ENCODE peak calls at places on chromosomes 7 and 10, in six cellular contexts. C is HCT116, U is K562, M is GM12878, L is H1, B is HepG2. K is an unnamed sample.

GRCh38 chr7:74655785-74656420 is 1.6 kb upstream of the GTF2I start:
- DNase-seq in C (no peak), U (peak), M (no peak), L (no peak), B (no peak), K (no peak)

GRCh38 chr7:155439311-155440017 is 18.5 kb upstream of the EN2 start:
- DNase-seq in C (no peak), U (no peak), M (no peak), L (no peak), B (no peak), K (no peak)

GRCh38 chr7:36312064-36312914 is 77.4 kb upstream of the ANLN start:
- DNase-seq in C (no peak), U (peak), M (no peak), L (peak), B (peak), K (peak)

GRCh38 chr7:111172573-111172972 is 81.6 kb downstream of the LRRN3 start:
- DNase-seq in C (no peak), U (no peak), M (no peak), L (no peak), B (no peak), K (no peak)

GRCh38 chr10:67506083-67506756 is 189.8 kb downstream of the CTNNA3 start:
- DNase-seq in C (no peak), U (no peak), M (no peak), L (no peak), B (no peak), K (no peak)

GRCh38 chr7:4665661-4666060 is 16.4 kb upstream of the FOXK1 start:
- DNase-seq in C (no peak), U (no peak), M (no peak), L (no peak), B (no peak), K (peak)

GRCh38 chr10:130747946-130748345 is 563.6 kb downstream of the TCERG1L start:
- DNase-seq in C (no peak), U (no peak), M (no peak), L (no peak), B (no peak), K (no peak)

GRCh38 chr7:78543976-78544375 is 745.4 kb downstream of the PHTF2 start:
- DNase-seq in C (no peak), U (no peak), M (no peak), L (no peak), B (no peak), K (no peak)

GRCh38 chr7:159013181-159013690 is 131.4 kb downstream of the VIPR2 start:
- DNase-seq in C (no peak), U (no peak), M (no peak), L (no peak), B (no peak), K (no peak)

GRCh38 chr7:11203224-11203623 is 229.6 kb downstream of the PHF14 start:
- DNase-seq in C (no peak), U (no peak), M (no peak), L (no peak), B (no peak), K (no peak)

GRCh38 chr10:132685121-132685891 is 100.6 kb downstream of the NKX6-2 start:
- DNase-seq in C (no peak), U (peak), M (no peak), L (no peak), B (peak), K (no peak)

GRCh38 chr7:27245124-27245797 is 2.7 kb downstream of the EVX1 start:
- DNase-seq in C (no peak), U (no peak), M (no peak), L (peak), B (no peak), K (no peak)

GRCh38 chr7:151759591-151760042 is 117.3 kb downstream of the PRKAG2 start:
- DNase-seq in C (peak), U (peak), M (no peak), L (peak), B (peak), K (peak)

GRCh38 chr7:3683886-3684539 is 383.0 kb downstream of the SDK1 start:
- DNase-seq in C (no peak), U (no peak), M (no peak), L (no peak), B (peak), K (no peak)

GRCh38 chr7:36283711-36284130 is 105.9 kb upstream of the ANLN start:
- DNase-seq in C (no peak), U (peak), M (no peak), L (no peak), B (no peak), K (no peak)

GRCh38 chr7:77989981-77990566 is 191.5 kb downstream of the PHTF2 start:
- DNase-seq in C (no peak), U (peak), M (no peak), L (peak), B (no peak), K (peak)

GRCh38 chr10:653991-654646 is 35.3 kb downstream of the DIP2C start:
- DNase-seq in C (no peak), U (no peak), M (no peak), L (peak), B (no peak), K (no peak)

GRCh38 chr7:152851881-152852417 is 92.4 kb downstream of the ACTR3B start:
- DNase-seq in C (no peak), U (no peak), M (no peak), L (peak), B (no peak), K (no peak)

GRCh38 chr7:28790467-28790866 is 167.7 kb downstream of the TRIL start:
- DNase-seq in C (no peak), U (no peak), M (no peak), L (no peak), B (no peak), K (no peak)

GRCh38 chr7:21943436-21943835 is 2.3 kb downstream of the CDCA7L start:
- DNase-seq in C (no peak), U (no peak), M (no peak), L (no peak), B (no peak), K (no peak)

GRCh38 chr7:158601090-158601489 is 13.5 kb upstream of the PTPRN2 start:
- DNase-seq in C (no peak), U (no peak), M (no peak), L (no peak), B (no peak), K (no peak)

GRCh38 chr10:44680764-44681163 is 230.4 kb upstream of the TMEM72 start:
- DNase-seq in C (no peak), U (no peak), M (no peak), L (no peak), B (no peak), K (no peak)

GRCh38 chr7:43179393-43179792 is 66.9 kb downstream of the HECW1 start:
- DNase-seq in C (no peak), U (no peak), M (no peak), L (no peak), B (no peak), K (no peak)

GRCh38 chr10:119522747-119523426 is 19.6 kb downstream of the RGS10 start:
- DNase-seq in C (peak), U (no peak), M (no peak), L (no peak), B (peak), K (no peak)

GRCh38 chr10:119524720-119525070 is 17.8 kb downstream of the RGS10 start:
- DNase-seq in C (no peak), U (no peak), M (no peak), L (no peak), B (no peak), K (no peak)

GRCh38 chr10:119525116-119525515 is 17.4 kb downstream of the RGS10 start:
- DNase-seq in C (no peak), U (no peak), M (no peak), L (no peak), B (no peak), K (no peak)

GRCh38 chr10:119526149-119526548 is 16.4 kb downstream of the RGS10 start:
- DNase-seq in C (no peak), U (no peak), M (no peak), L (no peak), B (no peak), K (no peak)

GRCh38 chr10:119523916-119524719 is 18.4 kb downstream of the RGS10 start:
- DNase-seq in C (no peak), U (no peak), M (no peak), L (no peak), B (no peak), K (no peak)
- TF ChIP-seq JUND in C (no peak), U (no peak), M (no peak), L (no peak), B (no peak), K (no peak)

DNA sequence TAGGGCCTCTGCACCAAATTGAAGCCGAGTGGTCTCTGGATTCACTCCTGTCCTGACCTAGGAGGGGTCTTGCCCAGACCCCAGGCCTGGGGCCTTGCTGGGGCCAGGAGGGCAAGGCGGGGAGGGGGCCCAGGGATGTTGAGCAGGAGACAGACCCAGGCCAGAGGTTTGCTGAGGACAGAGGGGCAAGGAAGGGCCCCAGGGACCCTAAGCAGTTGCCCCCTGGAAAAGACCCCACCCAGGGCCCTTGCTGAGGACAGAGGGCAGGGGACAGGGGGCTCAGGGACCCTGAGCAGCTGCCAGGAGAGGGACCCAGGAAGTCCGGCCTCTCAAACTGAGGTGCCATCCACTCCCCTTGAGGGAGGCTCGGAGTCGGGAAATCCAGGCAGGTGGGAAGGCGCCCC is 32.7 kb downstream of the FOXL3 start:
- DNase-seq in C (no peak), U (no peak), M (no peak), L (no peak), B (no peak), K (no peak)
- TF ChIP-seq JUND in C (no peak), U (no peak), M (no peak), L (no peak), B (no peak), K (no peak)

GRCh38 chr10:91462423-91462822 is 52.3 kb downstream of the HECTD2 start:
- DNase-seq in C (no peak), U (no peak), M (no peak), L (no peak), B (no peak), K (no peak)
- TF ChIP-seq JUND in C (no peak), U (no peak), M (no peak), L (no peak), B (no peak), K (no peak)

GRCh38 chr10:22874189-22874854 is 53.5 kb upstream of the ARMC3 start:
- DNase-seq in C (no peak), U (no peak), M (no peak), L (no peak), B (no peak), K (no peak)
- TF ChIP-seq JUND in C (no peak), U (no peak), M (no peak), L (no peak), B (no peak), K (no peak)

DNA sequence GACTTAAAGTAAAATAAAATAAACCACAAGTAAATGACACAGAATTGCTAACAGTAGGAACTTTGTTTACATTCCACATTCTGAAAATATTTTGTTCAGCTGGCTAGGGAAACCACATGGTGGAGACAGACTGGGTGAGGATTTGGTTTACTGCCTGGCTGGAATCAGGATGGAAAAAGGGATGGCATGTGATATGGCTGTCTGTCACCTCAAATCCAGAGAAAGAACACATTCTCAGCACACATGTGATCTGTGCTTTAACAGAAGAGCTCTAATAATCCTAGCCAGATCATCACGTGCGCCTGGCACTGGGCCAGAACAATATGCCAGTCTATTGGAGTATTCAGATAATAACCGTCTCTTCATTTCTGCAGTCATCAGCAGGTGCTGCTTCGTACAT is 90.9 kb upstream of the PIP4K2A start:
- DNase-seq in C (no peak), U (peak), M (no peak), L (no peak), B (peak), K (peak)
- TF ChIP-seq JUND in C (no peak), U (no peak), M (no peak), L (no peak), B (no peak), K (no peak)

K was measured in T47D.